ENCODE peak calls at places on chromosomes 6 and 20, in six cellular contexts. One of them, this sample, is unnamed.

GRCh38 chr20:58457083-58457680 is 58.0 kb downstream of the APCDD1L start:
- DNase-seq in GM04504: no peak
- DNase-seq in AG20443: no peak
- DNase-seq in amniotic stem cell: no peak
- DNase-seq in kidney tubule cell: no peak
- DNase-seq in heart left ventricle: no peak
- DNase-seq in this sample: peak

GRCh38 chr6:68716605-68717004 is 81.5 kb downstream of the ADGRB3 start:
- DNase-seq in kidney tubule cell: no peak
- DNase-seq in GM04504: no peak
- DNase-seq in amniotic stem cell: no peak
- DNase-seq in AG20443: no peak
- DNase-seq in heart left ventricle: no peak
- DNase-seq in this sample: no peak

GRCh38 chr6:30169658-30170614 is 6.6 kb downstream of the TRIM15 start:
- DNase-seq in GM04504: no peak
- DNase-seq in AG20443: peak
- DNase-seq in kidney tubule cell: peak
- DNase-seq in amniotic stem cell: peak
- DNase-seq in heart left ventricle: no peak
- DNase-seq in this sample: peak

GRCh38 chr6:96823743-96824142 is 13.5 kb downstream of the GPR63 start:
- DNase-seq in GM04504: no peak
- DNase-seq in kidney tubule cell: no peak
- DNase-seq in heart left ventricle: no peak
- DNase-seq in AG20443: no peak
- DNase-seq in amniotic stem cell: no peak
- DNase-seq in this sample: no peak

GRCh38 chr6:43992126-43992663 is 135.1 kb downstream of the MRPL14 start:
- DNase-seq in heart left ventricle: no peak
- DNase-seq in kidney tubule cell: no peak
- DNase-seq in GM04504: no peak
- DNase-seq in amniotic stem cell: no peak
- DNase-seq in AG20443: no peak
- DNase-seq in this sample: no peak

GRCh38 chr20:48776306-48776705 is 51.5 kb downstream of the PREX1 start:
- DNase-seq in GM04504: peak
- DNase-seq in AG20443: peak
- DNase-seq in heart left ventricle: no peak
- DNase-seq in amniotic stem cell: peak
- DNase-seq in kidney tubule cell: peak
- DNase-seq in this sample: peak

GRCh38 chr6:20223119-20223518 is 10.8 kb upstream of the MBOAT1 start:
- DNase-seq in kidney tubule cell: no peak
- DNase-seq in amniotic stem cell: no peak
- DNase-seq in AG20443: no peak
- DNase-seq in heart left ventricle: no peak
- DNase-seq in GM04504: no peak
- DNase-seq in this sample: no peak

GRCh38 chr20:59645316-59645715 is 41.0 kb downstream of the PHACTR3 start:
- DNase-seq in kidney tubule cell: no peak
- DNase-seq in heart left ventricle: no peak
- DNase-seq in AG20443: no peak
- DNase-seq in GM04504: no peak
- DNase-seq in amniotic stem cell: no peak
- DNase-seq in this sample: no peak

GRCh38 chr6:1611322-1611571 is 1.5 kb downstream of the FOXC1 start:
- DNase-seq in GM04504: no peak
- DNase-seq in heart left ventricle: no peak
- DNase-seq in kidney tubule cell: peak
- DNase-seq in AG20443: peak
- DNase-seq in amniotic stem cell: no peak
- DNase-seq in this sample: peak

GRCh38 chr20:25285091-25285647 is 37.3 kb downstream of the PYGB start:
- DNase-seq in AG20443: no peak
- DNase-seq in kidney tubule cell: no peak
- DNase-seq in amniotic stem cell: no peak
- DNase-seq in heart left ventricle: no peak
- DNase-seq in GM04504: no peak
- DNase-seq in this sample: no peak

GRCh38 chr20:21028921-21029320 is 77.2 kb downstream of the LINC00237 start:
- DNase-seq in kidney tubule cell: no peak
- DNase-seq in amniotic stem cell: no peak
- DNase-seq in AG20443: no peak
- DNase-seq in heart left ventricle: no peak
- DNase-seq in GM04504: no peak
- DNase-seq in this sample: no peak

GRCh38 chr20:57118107-57118769 is 148.2 kb downstream of the BMP7 start:
- DNase-seq in amniotic stem cell: no peak
- DNase-seq in AG20443: no peak
- DNase-seq in GM04504: no peak
- DNase-seq in heart left ventricle: no peak
- DNase-seq in kidney tubule cell: no peak
- DNase-seq in this sample: no peak

GRCh38 chr20:22667198-22667597 is 82.8 kb upstream of the FOXA2 start:
- DNase-seq in amniotic stem cell: no peak
- DNase-seq in AG20443: no peak
- DNase-seq in GM04504: no peak
- DNase-seq in heart left ventricle: no peak
- DNase-seq in kidney tubule cell: no peak
- DNase-seq in this sample: no peak

GRCh38 chr6:25250878-25251277 is 28.3 kb upstream of the CARMIL1 start:
- DNase-seq in GM04504: no peak
- DNase-seq in kidney tubule cell: peak
- DNase-seq in heart left ventricle: no peak
- DNase-seq in AG20443: no peak
- DNase-seq in amniotic stem cell: no peak
- DNase-seq in this sample: peak

GRCh38 chr6:97203343-97203742 is 79.7 kb downstream of the MMS22L start:
- DNase-seq in heart left ventricle: no peak
- DNase-seq in amniotic stem cell: no peak
- DNase-seq in kidney tubule cell: no peak
- DNase-seq in GM04504: no peak
- DNase-seq in AG20443: no peak
- DNase-seq in this sample: peak

GRCh38 chr6:42911171-42912021 is 4.5 kb upstream of the PTCRA start:
- DNase-seq in amniotic stem cell: no peak
- DNase-seq in AG20443: no peak
- DNase-seq in GM04504: no peak
- DNase-seq in kidney tubule cell: no peak
- DNase-seq in heart left ventricle: no peak
- DNase-seq in this sample: no peak

GRCh38 chr6:101391772-101392560 is 1.5 kb upstream of the GRIK2 start:
- DNase-seq in heart left ventricle: no peak
- DNase-seq in amniotic stem cell: no peak
- DNase-seq in GM04504: peak
- DNase-seq in kidney tubule cell: peak
- DNase-seq in AG20443: peak
- DNase-seq in this sample: peak